ENCODE peak calls at places on chromosomes 2 and 18, in nine cellular contexts. D is ascending aorta, S is mammary epithelial cell, K is cardiac muscle cell, O is ovary, W is endodermal cell, M is psoas muscle, I is hepatocyte, Y is Panc1. L is an unnamed sample. For H3K4me1, the result is how much of the 10 kb centered on the place peaks cover.

GRCh38 chr18:55779711-55780590 is 192.0 kb upstream of the TCF4 start:
- DNase-seq in K (peak), M (peak), S (no peak), Y (no peak), D (no peak), O (peak), W (peak), I (peak), L (peak)

GRCh38 chr2:3637311-3637675 is 20.7 kb upstream of the ALLC start:
- DNase-seq in S (no peak), W (peak), O (no peak), I (no peak), M (no peak), Y (no peak), K (no peak), D (peak), L (no peak)

GRCh38 chr2:140157816-140158215 is 1377.6 kb upstream of the NXPH2 start:
- DNase-seq in S (no peak), D (no peak), I (no peak), O (no peak), W (no peak), M (no peak), K (no peak), Y (no peak), L (no peak)

GRCh38 chr2:96344011-96344410 is 8.4 kb downstream of the NCAPH start:
- DNase-seq in W (no peak), O (no peak), S (no peak), I (no peak), M (no peak), K (peak), D (no peak), Y (no peak), L (no peak)

GRCh38 chr2:42342061-42342794 is 18.8 kb downstream of the COX7A2L start:
- DNase-seq in O (no peak), Y (no peak), M (peak), S (peak), I (peak), K (peak), D (peak), W (peak), L (peak)

GRCh38 chr2:64467463-64467843 is 13.5 kb downstream of the LGALSL start:
- DNase-seq in Y (no peak), O (no peak), W (no peak), K (no peak), S (no peak), I (no peak), M (no peak), D (peak), L (peak)

GRCh38 chr18:55502346-55502710 is 85.7 kb downstream of the TCF4 start:
- DNase-seq in Y (no peak), W (no peak), S (no peak), K (no peak), I (no peak), M (no peak), D (no peak), O (no peak), L (no peak)

GRCh38 chr2:103805746-103806145 is 1043.9 kb downstream of the TMEM182 start:
- DNase-seq in M (no peak), D (no peak), S (no peak), W (no peak), I (no peak), K (no peak), Y (no peak), O (no peak), L (no peak)

GRCh38 chr2:149467461-149467860 is 120.1 kb downstream of the MMADHC start:
- DNase-seq in Y (no peak), O (no peak), M (no peak), I (no peak), D (no peak), S (no peak), W (no peak), K (peak), L (no peak)

GRCh38 chr2:127145255-127145899 is 38.4 kb upstream of the BIN1 start:
- DNase-seq in K (no peak), O (no peak), M (peak), D (no peak), W (no peak), I (no peak), S (peak), Y (no peak), L (no peak)

GRCh38 chr18:48732767-48733424 is 194.1 kb downstream of the CTIF start:
- DNase-seq in Y (no peak), S (peak), W (no peak), I (no peak), K (no peak), M (no peak), O (no peak), D (no peak), L (no peak)

GRCh38 chr2:134764164-134764563 is 45.4 kb upstream of the TMEM163 start:
- DNase-seq in W (no peak), I (no peak), M (no peak), D (no peak), O (no peak), Y (no peak), K (peak), S (no peak), L (peak)

GRCh38 chr2:135744761-135745314 is 3.2 kb downstream of the UBXN4 start:
- DNase-seq in D (no peak), O (no peak), M (no peak), W (peak), S (peak), Y (no peak), I (peak), K (peak), L (no peak)

GRCh38 chr2:134536312-134536711 is 182.5 kb downstream of the TMEM163 start:
- DNase-seq in O (no peak), W (no peak), K (no peak), D (no peak), I (peak), Y (no peak), M (no peak), S (no peak), L (no peak)

GRCh38 chr2:7497223-7497622 is 580.0 kb downstream of the RNF144A start:
- DNase-seq in O (no peak), D (no peak), Y (no peak), I (no peak), K (no peak), W (peak), S (no peak), M (no peak), L (no peak)

GRCh38 chr2:119735565-119735964 is 24.2 kb upstream of the PTPN4 start:
- DNase-seq in S (no peak), K (no peak), D (no peak), O (no peak), Y (no peak), I (no peak), W (no peak), M (no peak), L (no peak)

GRCh38 chr2:232315049-232315922 is 63.3 kb upstream of the ALPP start:
- DNase-seq in M (peak), K (peak), W (no peak), D (peak), S (peak), Y (no peak), O (no peak), I (no peak), L (no peak)

GRCh38 chr2:156826342-156826933 is 390.3 kb downstream of the GPD2 start:
- DNase-seq in D (no peak), M (no peak), S (peak), W (no peak), K (peak), Y (no peak), O (peak), I (peak), L (no peak)

GRCh38 chr2:168002021-168002553 is 245.3 kb downstream of the STK39 start:
- DNase-seq in S (peak), O (no peak), W (no peak), Y (no peak), M (no peak), K (peak), D (no peak), I (peak), L (no peak)

GRCh38 chr2:176098366-176099158 is 1.0 kb upstream of the HOXD12 start:
- DNase-seq in W (peak), K (no peak), D (no peak), M (no peak), I (no peak), Y (no peak), S (no peak), O (peak), L (no peak)

GRCh38 chr2:215347878-215348277 is 36.0 kb downstream of the ATIC start:
- DNase-seq in K (no peak), I (no peak), D (no peak), W (no peak), S (no peak), Y (no peak), O (no peak), M (no peak), L (no peak)

GRCh38 chr2:70726947-70727725 is 40.9 kb downstream of the ADD2 start:
- DNase-seq in I (no peak), K (peak), M (no peak), D (no peak), W (no peak), Y (no peak), O (no peak), S (peak), L (no peak)

GRCh38 chr18:75141734-75142133 is 67.2 kb downstream of the PTGR3 start:
- DNase-seq in W (peak), O (no peak), M (no peak), D (no peak), I (no peak), K (no peak), Y (no peak), S (no peak), L (no peak)

GRCh38 chr2:144686518-144687215 is 166.7 kb upstream of the ZEB2 start:
- DNase-seq in O (no peak), I (no peak), D (no peak), K (no peak), S (no peak), W (no peak), M (no peak), Y (no peak), L (no peak)

GRCh38 chr18:36601316-36601715 is 227.5 kb downstream of the TPGS2 start:
- DNase-seq in M (no peak), D (no peak), S (no peak), W (no peak), I (no peak), K (no peak), O (no peak), Y (no peak), L (no peak)

GRCh38 chr18:45910405-45911023 is 56.6 kb downstream of the EPG5 start:
- DNase-seq in M (peak), D (no peak), O (no peak), I (peak), Y (peak), W (peak), K (peak), S (peak), L (peak)

GRCh38 chr2:46770622-46771021 is 145.0 kb downstream of the MCFD2 start:
- DNase-seq in I (peak), W (no peak), O (no peak), M (no peak), K (peak), D (no peak), Y (no peak), S (no peak), L (no peak)

GRCh38 chr18:36757081-36757480 is 71.7 kb downstream of the TPGS2 start:
- DNase-seq in K (peak), O (no peak), I (peak), S (peak), D (no peak), W (no peak), M (no peak), Y (peak), L (no peak)

GRCh38 chr2:96523659-96524481 is 12.7 kb upstream of the ARID5A start:
- DNase-seq in O (no peak), K (peak), Y (no peak), D (no peak), I (no peak), W (peak), M (no peak), S (no peak), L (no peak)

GRCh38 chr2:28166956-28167355 is 225.7 kb upstream of the FOSL2 start:
- DNase-seq in Y (no peak), I (no peak), W (no peak), K (peak), S (peak), D (no peak), M (no peak), O (no peak), L (no peak)

GRCh38 chr2:135742307-135742838 is 718 bp downstream of the UBXN4 start:
- DNase-seq in W (no peak), K (peak), D (peak), S (peak), Y (no peak), M (no peak), I (peak), O (peak), L (peak)

GRCh38 chr2:161250864-161251436 is 57.3 kb upstream of the PSMD14 start:
- DNase-seq in I (peak), W (peak), D (no peak), Y (peak), O (no peak), S (peak), M (no peak), K (peak), L (peak)
- H3K4me1 ChIP-seq in I (under half), W (under half), D (under half), Y (under half), O (under half), S (under half), M (under half), K (under half), L (under half)

GRCh38 chr18:63155910-63156773 is 163.4 kb downstream of the BCL2 start:
- DNase-seq in M (no peak), D (no peak), O (no peak), S (no peak), K (no peak), W (no peak), I (no peak), Y (no peak), L (no peak)
- H3K4me3 ChIP-seq in M (peak), D (peak), O (no peak), S (no peak), K (no peak), W (no peak), I (no peak), Y (no peak), L (no peak)

GRCh38 chr2:207131634-207132418 is 33.9 kb downstream of the KLF7 start:
- DNase-seq in M (no peak), I (no peak), O (no peak), K (peak), D (no peak), W (no peak), S (no peak), Y (no peak), L (no peak)
- H3K4me1 ChIP-seq in M (under half), I (under half), O (under half), K (under half), D (half or more), W (under half), S (under half), Y (under half), L (under half)

GRCh38 chr18:23200751-23201150 is 65.5 kb downstream of the CABLES1 start:
- DNase-seq in M (no peak), D (no peak), O (no peak), W (no peak), S (no peak), K (no peak), Y (no peak), I (no peak), L (no peak)

GRCh38 chr18:23204589-23205235 is 69.4 kb downstream of the CABLES1 start:
- DNase-seq in O (no peak), S (no peak), Y (no peak), I (no peak), M (no peak), D (no peak), W (no peak), K (no peak), L (no peak)

GRCh38 chr18:23198217-23198845 is 63.0 kb downstream of the CABLES1 start:
- DNase-seq in M (no peak), Y (no peak), O (no peak), S (no peak), I (no peak), K (no peak), W (no peak), D (no peak), L (no peak)

GRCh38 chr18:23203891-23204432 is 68.7 kb downstream of the CABLES1 start:
- DNase-seq in K (no peak), Y (no peak), M (no peak), O (no peak), W (no peak), D (no peak), S (no peak), I (no peak), L (no peak)

DNA sequence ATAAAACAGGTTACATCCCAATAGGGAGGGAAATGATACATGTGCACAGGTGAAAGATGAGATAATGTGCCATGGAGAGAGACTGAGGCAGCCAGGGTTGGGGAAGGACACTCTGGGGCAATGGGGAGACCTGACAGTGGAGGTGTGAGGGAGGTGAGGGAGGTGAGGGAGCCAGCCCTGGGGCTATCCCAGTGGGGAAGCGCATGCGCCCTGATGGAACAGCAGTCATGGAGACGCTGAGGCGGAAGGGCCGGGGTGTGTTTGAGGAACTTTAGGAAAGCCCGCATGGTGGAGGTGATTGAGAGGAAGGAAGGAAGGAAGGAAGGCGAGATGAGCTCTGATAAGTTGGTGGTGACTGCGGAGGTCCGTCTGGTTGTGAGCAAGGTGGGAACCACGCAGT is 66.5 kb downstream of the CABLES1 start:
- DNase-seq in D (no peak), S (no peak), K (no peak), O (no peak), M (no peak), W (no peak), Y (no peak), I (no peak), L (no peak)
- H3K4me3 ChIP-seq in D (no peak), S (no peak), K (no peak), O (no peak), M (no peak), W (no peak), Y (no peak), I (no peak), L (no peak)

DNA sequence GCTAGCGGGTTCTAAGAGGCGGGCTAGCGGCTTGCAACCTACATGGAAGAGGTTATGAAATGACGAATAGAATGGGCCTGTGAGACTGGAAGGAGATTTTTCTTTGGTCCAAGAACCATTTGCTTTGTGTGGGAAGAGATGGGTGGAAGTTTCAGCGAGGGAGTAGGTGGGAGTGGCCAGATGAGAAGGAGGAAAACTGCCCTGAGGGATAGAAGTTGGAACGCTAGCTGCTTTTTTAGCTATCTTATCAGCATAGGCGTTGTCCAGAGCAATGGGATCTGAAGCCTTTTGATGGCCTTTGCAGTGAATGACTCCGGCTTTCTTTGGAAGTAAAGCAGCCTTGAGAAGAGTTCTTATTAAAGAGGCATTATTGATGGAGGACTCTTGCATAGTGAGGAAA is 52.4 kb downstream of the SPTBN1 start:
- DNase-seq in M (no peak), S (no peak), Y (no peak), O (no peak), K (no peak), D (no peak), W (no peak), I (no peak), L (no peak)
- H3K4me1 ChIP-seq in M (half or more), S (under half), Y (under half), O (under half), K (under half), D (under half), W (under half), I (under half), L (under half)

DNA sequence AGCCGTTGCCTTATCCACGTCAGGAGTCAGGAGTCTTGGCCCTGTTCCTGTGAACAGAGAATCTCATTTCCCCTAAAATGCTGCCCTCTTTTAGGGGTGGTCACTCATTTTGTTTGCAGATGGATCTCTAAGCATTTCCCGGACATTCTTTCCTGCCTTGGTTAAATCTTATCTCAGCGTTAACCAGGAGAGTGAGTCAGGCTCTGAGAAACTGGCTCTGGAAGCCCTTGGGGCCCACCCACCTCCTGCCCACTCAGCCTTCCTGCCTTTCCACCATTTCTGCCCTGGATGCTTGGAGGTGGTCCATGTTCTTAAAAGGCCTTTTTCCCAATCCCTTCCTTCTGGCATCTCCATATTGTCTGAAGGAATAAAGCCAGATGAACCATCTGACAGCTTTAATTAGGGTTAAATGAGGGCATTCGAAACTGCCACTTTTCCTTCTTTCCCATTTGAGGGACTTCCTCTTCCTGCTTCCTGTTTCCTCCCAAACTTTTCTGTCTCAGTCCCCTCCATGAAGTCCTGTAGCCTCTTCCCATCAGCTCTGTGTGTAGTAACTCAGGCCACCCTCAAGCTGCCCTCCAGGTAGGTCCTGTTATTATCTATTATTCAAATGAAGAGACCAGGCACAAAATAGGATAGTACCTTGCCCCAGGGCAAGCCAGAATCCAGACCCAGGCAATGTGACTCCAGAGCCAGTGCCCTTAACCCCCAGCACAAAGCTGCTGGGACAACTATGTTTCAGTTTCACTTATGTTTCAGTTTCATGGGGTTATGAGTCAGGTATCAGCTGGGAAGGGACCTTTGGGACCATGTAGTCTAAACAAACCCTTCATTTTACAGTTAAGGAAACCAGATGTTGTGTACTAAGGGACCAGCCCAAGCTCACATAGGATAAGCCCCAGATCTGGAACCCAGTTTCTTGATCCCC is 9.7 kb downstream of the HK2 start:
- DNase-seq in K (peak), Y (no peak), W (no peak), S (peak), I (peak), O (no peak), D (peak), M (no peak), L (no peak)
- H3K4me3 ChIP-seq in K (no peak), Y (no peak), W (no peak), S (no peak), I (no peak), O (no peak), D (no peak), M (no peak), L (no peak)

GRCh38 chr18:13615432-13615861 is 110.9 kb downstream of the FAM210A start:
- DNase-seq in D (no peak), K (no peak), I (no peak), Y (no peak), M (no peak), S (no peak), O (no peak), W (no peak), L (no peak)
- H3K4me1 ChIP-seq in D (under half), K (under half), I (under half), Y (under half), M (under half), S (under half), O (under half), W (under half), L (under half)

GRCh38 chr2:200765995-200766660 is 45.6 kb upstream of the BZW1 start:
- DNase-seq in I (no peak), O (no peak), K (no peak), Y (no peak), W (no peak), M (no peak), S (peak), D (no peak), L (no peak)
- H3K4me3 ChIP-seq in I (no peak), O (no peak), K (no peak), Y (no peak), W (no peak), M (no peak), S (no peak), D (no peak), L (no peak)

DNA sequence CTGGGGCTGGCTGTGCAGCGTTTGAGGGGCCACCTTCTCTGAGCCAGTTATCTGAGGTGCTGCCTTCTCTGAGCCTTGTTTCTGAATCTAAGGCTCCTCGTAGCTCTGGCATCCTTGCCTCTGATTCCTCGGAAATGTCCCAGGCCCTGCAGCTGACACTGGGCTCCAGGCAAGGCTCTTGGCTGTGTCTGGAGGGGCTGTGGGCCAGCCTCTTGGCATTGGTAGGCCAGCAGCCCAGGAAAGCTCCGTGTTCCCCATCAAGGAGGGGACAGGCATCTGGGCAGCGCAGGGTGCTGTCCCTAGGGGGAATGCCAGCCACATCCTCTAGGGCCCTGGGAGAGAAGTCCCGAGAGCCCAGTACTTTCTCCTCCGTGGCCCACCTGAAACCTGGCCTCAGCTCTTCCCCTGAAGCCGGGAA is 40.7 kb upstream of the TAF1B start:
- DNase-seq in M (no peak), S (no peak), Y (no peak), O (no peak), K (no peak), W (peak), I (no peak), D (peak), L (no peak)
- H3K4me1 ChIP-seq in M (under half), S (under half), Y (under half), O (under half), K (under half), W (under half), I (under half), D (under half), L (under half)